ENCODE peak calls at places on chromosome 22, in five cellular contexts. I, L, Q, Z and N are unnamed samples.

GRCh38 chr22:42939941-42940653 is 74.9 kb downstream of the PACSIN2 start:
- DNase-seq in I (no peak), L (no peak), Q (no peak), Z (no peak), N (no peak)

GRCh38 chr22:26579331-26579886 is 10.5 kb downstream of the TPST2 start:
- DNase-seq in I (no peak), L (peak; percentile 15), Q (no peak), Z (no peak), N (no peak)

GRCh38 chr22:44185237-44186120 is 4.8 kb downstream of the PARVG start:
- DNase-seq in I (peak; percentile 17), L (no peak), Q (no peak), Z (no peak), N (no peak)

GRCh38 chr22:43346521-43346929 is 3.4 kb upstream of the SCUBE1 start:
- DNase-seq in I (peak; percentile 67), L (peak; percentile 47), Q (no peak), Z (peak; percentile 78), N (peak; percentile 80)

GRCh38 chr22:35540600-35541253 is at the start of gene RASD2:
- DNase-seq in I (peak; percentile 70), L (peak; percentile 43), Q (no peak), Z (peak; percentile 69), N (peak; percentile 68)

GRCh38 chr22:27409299-27409698 is 392.3 kb downstream of the MN1 start:
- DNase-seq in I (no peak), L (no peak), Q (no peak), Z (no peak), N (no peak)

GRCh38 chr22:48856308-48856615 is 971.4 kb downstream of the BRD1 start:
- DNase-seq in I (no peak), L (no peak), Q (no peak), Z (no peak), N (no peak)

GRCh38 chr22:45877651-45878050 is 99.3 kb downstream of the WNT7B start:
- DNase-seq in I (peak; percentile 48), L (no peak), Q (no peak), Z (no peak), N (peak; percentile 25)

GRCh38 chr22:49241174-49241851 is 586.4 kb downstream of the BRD1 start:
- DNase-seq in I (no peak), L (no peak), Q (no peak), Z (no peak), N (no peak)

GRCh38 chr22:47307326-47307725 is 544.9 kb downstream of the TBC1D22A start:
- DNase-seq in I (no peak), L (no peak), Q (no peak), Z (no peak), N (no peak)

GRCh38 chr22:21845558-21846452 is 21.6 kb downstream of the MAPK1 start:
- DNase-seq in I (no peak), L (no peak), Q (no peak), Z (no peak), N (no peak)

GRCh38 chr22:21766933-21767462 is 31.4 kb upstream of the YPEL1 start:
- DNase-seq in I (no peak), L (no peak), Q (no peak), Z (no peak), N (no peak)

GRCh38 chr22:48061726-48062125 is 1299.3 kb downstream of the TBC1D22A start:
- DNase-seq in I (no peak), L (no peak), Q (no peak), Z (no peak), N (no peak)

GRCh38 chr22:40463017-40463631 is 92.7 kb downstream of the SGSM3 start:
- DNase-seq in I (no peak), L (no peak), Q (no peak), Z (no peak), N (no peak)

GRCh38 chr22:26326803-26327202 is 102.3 kb upstream of the ASPHD2 start:
- DNase-seq in I (no peak), L (no peak), Q (no peak), Z (no peak), N (no peak)

GRCh38 chr22:31082606-31083376 is 1.7 kb downstream of the SMTN start:
- DNase-seq in I (peak; percentile 83), L (peak; percentile 87), Q (no peak), Z (peak; percentile 45), N (peak; percentile 89)

GRCh38 chr22:39773976-39774539 is 119.5 kb downstream of the ENTHD1 start:
- DNase-seq in I (no peak), L (no peak), Q (no peak), Z (no peak), N (no peak)

GRCh38 chr22:50144005-50144614 is 26.4 kb upstream of the PANX2 start:
- DNase-seq in I (no peak), L (no peak), Q (no peak), Z (no peak), N (no peak)

GRCh38 chr22:25564320-25564978 is at the start of gene GRK3:
- DNase-seq in I (peak; percentile 77), L (peak; percentile 74), Q (no peak), Z (peak; percentile 90), N (peak; percentile 76)

GRCh38 chr22:48578138-48579034 is 1249.3 kb downstream of the BRD1 start:
- DNase-seq in I (no peak), L (no peak), Q (no peak), Z (no peak), N (peak; percentile 20)

GRCh38 chr22:45483918-45484499 is 18.7 kb upstream of the FBLN1 start:
- DNase-seq in I (no peak), L (no peak), Q (no peak), Z (no peak), N (no peak)

GRCh38 chr22:45585437-45585755 is 82.7 kb downstream of the FBLN1 start:
- DNase-seq in I (peak; percentile 36), L (no peak), Q (no peak), Z (no peak), N (peak; percentile 55)

GRCh38 chr22:35352214-35353111 is 28.4 kb upstream of the HMOX1 start:
- DNase-seq in I (peak; percentile 81), L (peak; percentile 62), Q (no peak), Z (peak; percentile 74), N (peak; percentile 89)

GRCh38 chr22:50302041-50302541 is 5.4 kb downstream of the PLXNB2 start:
- DNase-seq in I (no peak), L (no peak), Q (no peak), Z (no peak), N (peak; percentile 76)

GRCh38 chr22:24427500-24428164 is at the start of gene ADORA2A:
- DNase-seq in I (peak; percentile 54), L (no peak), Q (no peak), Z (no peak), N (peak; percentile 72)

GRCh38 chr22:44410396-44411056 is 87.5 kb downstream of the RTL6 start:
- DNase-seq in I (no peak), L (peak; percentile 47), Q (no peak), Z (no peak), N (peak; percentile 33)

GRCh38 chr22:21761994-21762680 is 26.5 kb upstream of the YPEL1 start:
- DNase-seq in I (no peak), L (no peak), Q (no peak), Z (no peak), N (no peak)

GRCh38 chr22:46946383-46946965 is 184.0 kb downstream of the TBC1D22A start:
- DNase-seq in I (no peak), L (no peak), Q (no peak), Z (no peak), N (no peak)

GRCh38 chr22:24460418-24461089 is 33.2 kb downstream of the ADORA2A start:
- DNase-seq in I (no peak), L (no peak), Q (no peak), Z (no peak), N (no peak)

GRCh38 chr22:44338906-44339305 is 26.2 kb upstream of the SHISAL1 start:
- DNase-seq in I (no peak), L (no peak), Q (no peak), Z (no peak), N (no peak)

DNA sequence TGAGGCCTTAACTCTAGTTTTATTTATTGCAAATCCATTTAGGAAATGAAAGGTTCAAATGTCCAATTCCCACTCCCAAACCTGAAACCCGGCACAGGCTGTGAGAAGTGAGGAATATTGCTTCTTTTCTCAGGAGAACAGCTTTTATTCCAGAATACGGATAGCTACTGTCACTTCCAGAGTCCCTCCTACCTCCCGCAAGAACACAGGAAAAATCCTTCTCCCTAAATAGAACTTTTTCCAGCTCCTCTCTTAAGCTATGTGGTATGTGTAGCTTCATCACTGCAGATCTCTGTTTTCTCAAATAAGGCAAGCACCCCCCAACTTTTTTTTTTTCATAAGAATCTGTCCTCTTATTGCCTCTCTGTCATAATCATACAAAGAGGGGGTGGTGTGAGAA is 126.8 kb downstream of the LARGE1 start:
- DNase-seq in I (no peak), L (no peak), Q (no peak), Z (no peak), N (no peak)
- H3K4me3 ChIP-seq in I (no peak overlapping the region), L (no peak overlapping the region), Q (no peak overlapping the region), Z (no peak overlapping the region), N (peak overlapping the region; percentile 30)

GRCh38 chr22:20029550-20030225 is 8.8 kb downstream of the TANGO2 start:
- DNase-seq in I (no peak), L (peak; percentile 38), Q (no peak), Z (no peak), N (no peak)
- H3K27ac ChIP-seq in I (no peak overlapping the region), L (peak overlapping the region; percentile 12), Q (no peak overlapping the region), Z (no peak overlapping the region), N (peak overlapping the region; percentile 57)

DNA sequence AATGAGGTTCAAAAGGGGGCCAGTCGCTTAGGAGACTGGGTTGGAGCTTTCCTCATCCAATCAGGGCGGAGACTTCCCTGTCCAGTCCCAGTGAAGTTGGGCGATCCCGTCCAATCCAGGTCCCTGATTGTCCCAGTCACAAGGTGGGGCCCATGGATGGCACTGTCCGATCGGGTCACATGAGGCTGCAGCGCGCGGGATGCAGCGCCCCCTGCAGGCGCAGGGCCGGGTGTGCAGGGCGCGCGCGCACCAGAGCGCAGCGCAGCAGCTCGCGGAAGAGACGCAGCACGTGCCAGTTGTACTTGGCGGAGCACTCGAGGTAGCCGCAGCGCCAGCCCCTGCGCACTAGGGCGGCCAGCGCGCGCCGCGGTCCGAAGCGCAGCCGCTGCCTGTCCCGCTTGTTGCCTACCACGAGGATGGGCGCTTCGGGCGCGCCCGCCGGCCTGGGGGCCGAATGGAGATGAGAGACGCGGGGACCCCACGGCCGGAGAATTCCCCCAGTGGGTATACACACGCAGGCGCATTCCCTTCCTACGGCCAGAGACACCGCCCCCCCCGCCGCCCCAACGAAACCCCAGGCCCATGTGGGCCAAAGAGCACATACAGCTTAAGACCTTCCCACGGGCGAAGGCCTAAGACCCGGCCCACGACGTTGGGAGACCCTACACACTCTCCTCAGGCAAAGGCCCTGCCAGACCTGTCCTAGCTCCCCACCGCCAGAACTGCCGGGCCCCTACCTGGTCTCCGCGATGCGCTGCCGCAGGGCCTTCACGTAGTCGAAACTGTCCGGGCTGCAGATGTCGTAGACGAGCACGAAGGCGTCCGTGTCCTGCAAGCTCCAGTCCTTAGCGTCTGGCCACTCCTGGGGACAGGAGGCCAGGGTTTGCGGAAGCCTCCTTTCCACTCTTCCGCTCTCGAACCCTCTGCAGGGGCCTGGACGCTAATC is 2.1 kb downstream of the RASL10A start:
- DNase-seq in I (peak; percentile 79), L (no peak), Q (no peak), Z (peak; percentile 68), N (peak; percentile 55)
- H3K4me3 ChIP-seq in I (no peak overlapping the region), L (peak overlapping the region; percentile 50), Q (no peak overlapping the region), Z (no peak overlapping the region), N (no peak overlapping the region)

GRCh38 chr22:22884010-22884887 is 3.4 kb upstream of the IGLL5 start:
- DNase-seq in I (no peak), L (peak; percentile 64), Q (no peak), Z (peak; percentile 86), N (peak; percentile 44)

GRCh38 chr22:22888509-22889353 is 1.1 kb downstream of the IGLL5 start:
- DNase-seq in I (no peak), L (no peak), Q (no peak), Z (no peak), N (no peak)

GRCh38 chr22:22887621-22888503 is at the start of gene IGLL5:
- DNase-seq in I (no peak), L (no peak), Q (no peak), Z (no peak), N (no peak)

GRCh38 chr22:22884888-22885840 is 2.5 kb upstream of the IGLL5 start:
- DNase-seq in I (no peak), L (peak; percentile 1), Q (no peak), Z (no peak), N (no peak)

GRCh38 chr22:22886546-22886945 is 1.1 kb upstream of the IGLL5 start:
- DNase-seq in I (no peak), L (no peak), Q (no peak), Z (no peak), N (no peak)
- H3K27ac ChIP-seq in I (no peak overlapping the region), L (no peak overlapping the region), Q (no peak overlapping the region), Z (no peak overlapping the region), N (no peak overlapping the region)